ENCODE peak calls at places on chromosomes 3 and 15, in four cellular contexts. Q is esophagus squamous epithelium, K is ovary, Y is vagina. C is an unnamed sample.
A peak's percentile ranks its signal among the peaks of the same experiment; 100 is the strongest.

GRCh38 chr3:67605377-67605776 is 49.0 kb downstream of the SUCLG2 start:
- DNase-seq in Y (no peak), Q (no peak), K (no peak), C (no peak)

GRCh38 chr3:47433796-47434195 is 41.9 kb downstream of the SCAP start:
- DNase-seq in Y (peak; percentile 9), K (no peak), Q (no peak), C (no peak)

GRCh38 chr3:132543016-132543739 is 53.9 kb upstream of the ACKR4 start:
- DNase-seq in Y (no peak), Q (no peak), K (no peak), C (no peak)

GRCh38 chr3:193040836-193041672 is 123.4 kb upstream of the MB21D2 start:
- DNase-seq in Y (no peak), K (no peak), Q (no peak), C (no peak)

GRCh38 chr3:63135362-63135761 is 142.7 kb upstream of the SYNPR start:
- DNase-seq in K (no peak), Y (no peak), Q (no peak), C (no peak)

GRCh38 chr15:88896339-88897033 is 1.1 kb upstream of the HAPLN3 start:
- DNase-seq in K (no peak), Q (no peak), Y (no peak), C (no peak)

GRCh38 chr15:22959451-22960101 is 20.6 kb downstream of the CYFIP1 start:
- DNase-seq in Q (no peak), Y (no peak), K (no peak), C (no peak)

GRCh38 chr3:74314696-74315095 is 299.8 kb downstream of the CNTN3 start:
- DNase-seq in Q (no peak), K (no peak), Y (no peak), C (no peak)

GRCh38 chr3:192372001-192372400 is 355.3 kb downstream of the FGF12 start:
- DNase-seq in Y (no peak), K (no peak), Q (no peak), C (no peak)

GRCh38 chr3:36707623-36708409 is 56.5 kb downstream of the DCLK3 start:
- DNase-seq in K (no peak), Y (no peak), Q (no peak), C (no peak)

GRCh38 chr3:184037816-184038215 is 6.3 kb downstream of the HTR3D start:
- DNase-seq in K (no peak), Q (no peak), Y (no peak), C (no peak)

GRCh38 chr15:87209891-87210649 is 1046.5 kb downstream of the NTRK3 start:
- DNase-seq in K (no peak), Q (no peak), Y (no peak), C (no peak)

GRCh38 chr3:71432044-71432970 is 151.2 kb downstream of the FOXP1 start:
- DNase-seq in Y (no peak), K (no peak), Q (no peak), C (peak; percentile 43)

GRCh38 chr3:14803981-14804834 is 14.6 kb upstream of the FGD5 start:
- DNase-seq in Q (no peak), Y (no peak), K (no peak), C (no peak)

GRCh38 chr3:11245276-11245675 is 26.9 kb upstream of the ATG7 start:
- DNase-seq in Y (no peak), K (no peak), Q (no peak), C (no peak)

GRCh38 chr3:30646181-30646876 is 39.9 kb downstream of the TGFBR2 start:
- DNase-seq in Y (no peak), Q (no peak), K (no peak), C (no peak)

GRCh38 chr3:96622878-96623277 is 191.5 kb upstream of the EPHA6 start:
- DNase-seq in K (no peak), Q (no peak), Y (no peak), C (no peak)

GRCh38 chr15:78951841-78952238 is 7.0 kb upstream of the CTSH start:
- DNase-seq in Y (no peak), Q (no peak), K (no peak), C (no peak)

GRCh38 chr3:42692667-42693529 is 7.6 kb downstream of the KLHL40 start:
- DNase-seq in Q (no peak), K (no peak), Y (no peak), C (no peak)

GRCh38 chr3:42690766-42691680 is 5.7 kb downstream of the KLHL40 start:
- DNase-seq in Y (no peak), K (no peak), Q (no peak), C (no peak)

GRCh38 chr3:42691861-42692666 is 6.7 kb downstream of the KLHL40 start:
- DNase-seq in Y (no peak), Q (no peak), K (no peak), C (peak; percentile 83)

GRCh38 chr3:42694366-42694765 is 8.2 kb downstream of the HHATL start:
- DNase-seq in K (no peak), Q (no peak), Y (no peak), C (no peak)

GRCh38 chr3:42693530-42693930 is 8.2 kb downstream of the KLHL40 start:
- DNase-seq in Q (no peak), K (no peak), Y (no peak), C (peak; percentile 70)
- H3K4me3 ChIP-seq in Q (no peak overlapping the region), K (no peak overlapping the region), Y (no peak overlapping the region), C (no peak overlapping the region)

DNA sequence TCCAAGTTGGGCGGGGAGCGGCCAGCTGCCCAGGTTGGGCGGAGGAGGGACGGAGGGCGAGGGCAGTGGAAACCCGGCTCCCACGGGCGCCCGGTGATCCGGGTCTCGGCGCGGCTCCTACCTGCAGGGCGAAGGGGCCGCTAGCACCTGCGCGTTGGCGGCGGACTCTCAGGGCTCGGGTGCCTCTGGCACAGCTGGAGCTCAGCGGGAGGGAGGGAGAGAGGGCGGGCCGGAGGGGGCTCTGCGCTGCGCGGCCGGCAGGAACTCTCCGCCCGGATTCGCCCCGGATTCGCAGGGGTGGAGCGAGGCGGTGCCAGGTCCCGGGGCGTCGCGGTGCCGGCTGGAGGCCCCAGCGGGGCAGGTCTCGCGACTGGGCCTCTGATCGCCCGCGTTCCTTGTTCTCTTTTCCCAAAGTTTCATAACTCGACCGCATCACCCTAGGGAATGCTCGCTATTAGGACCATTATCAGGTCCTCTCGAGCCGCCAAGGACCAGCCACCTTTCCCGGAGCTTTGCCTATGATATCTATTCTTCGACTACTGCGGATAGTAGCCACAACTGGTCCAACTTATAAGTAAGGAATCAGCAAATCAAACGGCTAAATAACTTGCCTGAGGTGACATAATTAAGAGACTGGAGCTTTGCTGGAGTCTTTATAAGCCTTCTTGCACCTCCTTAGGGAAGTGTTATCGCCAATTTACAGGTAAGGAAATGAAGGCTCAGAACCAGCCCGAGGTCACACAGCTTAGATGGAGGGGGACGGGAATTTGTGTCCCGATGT is at the start of gene PLD1:
- DNase-seq in Y (no peak), K (peak; percentile 93), Q (no peak), C (no peak)
- TF ChIP-seq POLR2A in Y (peak; percentile 39), K (peak; percentile 58), Q (no peak), C (no peak)

GRCh38 chr3:152203677-152204076 is 65.1 kb upstream of the MBNL1 start:
- DNase-seq in Y (no peak), Q (no peak), K (no peak), C (no peak)
- H3K4me3 ChIP-seq in Y (no peak overlapping the region), Q (peak overlapping the region; percentile 23), K (peak overlapping the region; percentile 20), C (no peak overlapping the region)

GRCh38 chr3:17741621-17742091 is 775 bp downstream of the TBC1D5 start:
- DNase-seq in K (no peak), Y (no peak), Q (no peak), C (peak; percentile 70)

GRCh38 chr3:17740703-17741102 is 1.7 kb downstream of the TBC1D5 start:
- DNase-seq in K (no peak), Y (no peak), Q (no peak), C (no peak)

GRCh38 chr3:17742837-17743659 is 617 bp upstream of the TBC1D5 start:
- DNase-seq in K (no peak), Q (no peak), Y (no peak), C (no peak)

GRCh38 chr3:17743660-17743995 is 1.2 kb upstream of the TBC1D5 start:
- DNase-seq in K (no peak), Y (no peak), Q (no peak), C (no peak)

DNA sequence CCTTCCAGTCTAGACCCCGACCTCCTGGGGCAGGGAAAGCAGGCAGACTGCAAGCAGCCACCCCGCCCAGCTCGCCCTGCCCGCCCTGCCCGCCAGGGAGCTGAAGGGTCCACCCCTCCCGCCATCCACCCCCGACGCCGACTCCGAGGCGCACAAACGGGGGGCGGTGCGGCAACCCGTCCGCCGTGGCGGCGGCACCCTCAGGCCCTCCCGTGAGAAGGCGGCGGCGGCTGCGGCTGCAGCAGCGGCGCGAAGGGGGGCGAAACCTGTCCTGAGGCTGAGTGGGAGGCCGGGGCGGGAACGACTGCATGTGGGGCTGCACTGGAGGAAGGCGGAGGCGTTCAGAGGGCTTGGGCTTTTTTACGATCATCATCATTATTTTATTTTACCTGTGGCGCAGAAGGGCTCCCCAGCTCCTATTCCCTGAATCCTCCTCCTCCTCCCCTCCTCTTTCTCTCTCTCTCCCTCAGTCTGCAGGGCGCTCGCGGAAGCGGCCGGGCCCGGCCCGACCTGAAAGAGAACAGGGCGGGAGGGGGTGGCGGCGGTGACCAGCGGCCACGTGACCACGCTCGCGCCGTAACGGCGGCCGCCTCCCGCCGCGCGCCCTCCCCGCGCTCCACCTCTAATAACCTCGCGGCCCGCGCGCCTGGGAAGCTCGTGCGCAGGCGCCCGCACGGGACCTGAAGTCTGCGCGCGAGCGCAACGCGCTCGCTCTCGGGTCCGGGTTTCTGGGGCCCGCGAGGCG is at the start of gene TBC1D5:
- DNase-seq in Y (no peak), K (peak; percentile 97), Q (peak; percentile 65), C (peak; percentile 98)
- TF ChIP-seq POLR2A in Y (peak; percentile 76), K (peak; percentile 63), Q (peak; percentile 71), C (no peak)

C was measured in lower leg skin.